ENCODE peak calls at places on chromosome 5, in six cellular contexts. N is endothelial cell of umbilical vein; B is colonic mucosa; X is CD4-positive, CD25-positive, alpha-beta regulatory T cell; O is IMR-90; Z is neural progenitor cell. Q is an unnamed sample.

GRCh38 chr5:79840085-79840990 is 150.7 kb downstream of the CMYA5 start:
- DNase-seq in N (no peak), B (no peak), X (no peak), O (peak), Z (peak), Q (no peak)

GRCh38 chr5:179115845-179116524 is 55.8 kb downstream of the ZNF354C start:
- DNase-seq in N (no peak), B (peak), X (no peak), O (no peak), Z (no peak), Q (no peak)

GRCh38 chr5:135476615-135477493 is 24.7 kb upstream of the TIFAB start:
- DNase-seq in N (no peak), B (no peak), X (no peak), O (no peak), Z (no peak), Q (no peak)

GRCh38 chr5:55538621-55539020 is 3.9 kb upstream of the PLPP1 start:
- DNase-seq in N (no peak), B (no peak), X (peak), O (no peak), Z (no peak), Q (no peak)

GRCh38 chr5:155908543-155908942 is 418.4 kb upstream of the SGCD start:
- DNase-seq in N (no peak), B (no peak), X (no peak), O (no peak), Z (no peak), Q (no peak)

GRCh38 chr5:115586525-115587146 is 15.6 kb downstream of the TICAM2 start:
- DNase-seq in N (peak), B (no peak), X (peak), O (peak), Z (peak), Q (no peak)

GRCh38 chr5:159324097-159324760 is 6.1 kb downstream of the IL12B start:
- DNase-seq in N (no peak), B (no peak), X (no peak), O (peak), Z (no peak), Q (no peak)

GRCh38 chr5:154694159-154694558 is 61.0 kb upstream of the LARP1 start:
- DNase-seq in N (no peak), B (no peak), X (no peak), O (no peak), Z (no peak), Q (no peak)

GRCh38 chr5:179577286-179577960 is 27.1 kb downstream of the RUFY1 start:
- DNase-seq in N (no peak), B (no peak), X (no peak), O (no peak), Z (no peak), Q (no peak)

GRCh38 chr5:79399046-79399445 is 114.9 kb downstream of the HOMER1 start:
- DNase-seq in N (no peak), B (no peak), X (no peak), O (no peak), Z (no peak), Q (no peak)

GRCh38 chr5:74371621-74372020 is 268.9 kb downstream of the ENC1 start:
- DNase-seq in N (no peak), B (peak), X (no peak), O (no peak), Z (no peak), Q (no peak)

GRCh38 chr5:132506094-132506692 is 15.6 kb upstream of the IRF1 start:
- DNase-seq in N (peak), B (peak), X (peak), O (peak), Z (peak), Q (no peak)

GRCh38 chr5:117760114-117760513 is 1185.5 kb upstream of the SEMA6A start:
- DNase-seq in N (no peak), B (no peak), X (no peak), O (peak), Z (no peak), Q (no peak)

GRCh38 chr5:105961572-105961971 is 1709.2 kb downstream of the EFNA5 start:
- DNase-seq in N (no peak), B (no peak), X (no peak), O (no peak), Z (no peak), Q (no peak)

GRCh38 chr5:36607838-36608783 is 1.7 kb downstream of the SLC1A3 start:
- DNase-seq in N (no peak), B (no peak), X (no peak), O (no peak), Z (no peak), Q (no peak)

GRCh38 chr5:53253421-53253871 is 143.9 kb upstream of the MOCS2 start:
- DNase-seq in N (no peak), B (no peak), X (no peak), O (peak), Z (no peak), Q (peak)

GRCh38 chr5:122126177-122126701 is 3.1 kb upstream of the ZNF474 start:
- DNase-seq in N (no peak), B (no peak), X (no peak), O (peak), Z (no peak), Q (no peak)

GRCh38 chr5:145157841-145158240 is 677.3 kb downstream of the PRELID2 start:
- DNase-seq in N (no peak), B (no peak), X (no peak), O (peak), Z (no peak), Q (no peak)

GRCh38 chr5:172123269-172123692 is 64.7 kb downstream of the STK10 start:
- DNase-seq in N (no peak), B (peak), X (no peak), O (peak), Z (peak), Q (no peak)

GRCh38 chr5:169694221-169694620 is 57.1 kb downstream of the DOCK2 start:
- DNase-seq in N (no peak), B (no peak), X (no peak), O (peak), Z (no peak), Q (no peak)

GRCh38 chr5:170896779-170897178 is 35.0 kb downstream of the RANBP17 start:
- DNase-seq in N (peak), B (no peak), X (no peak), O (peak), Z (peak), Q (no peak)

GRCh38 chr5:137310051-137310730 is 188.9 kb downstream of the SPOCK1 start:
- DNase-seq in N (peak), B (no peak), X (no peak), O (peak), Z (no peak), Q (peak)

GRCh38 chr5:112294126-112294525 is 125.0 kb downstream of the EPB41L4A start:
- DNase-seq in N (no peak), B (no peak), X (no peak), O (no peak), Z (peak), Q (no peak)

GRCh38 chr5:74543162-74543995 is 97.1 kb downstream of the ENC1 start:
- DNase-seq in N (peak), B (peak), X (no peak), O (peak), Z (peak), Q (peak)

GRCh38 chr5:81853005-81853357 is 102.1 kb upstream of the SSBP2 start:
- DNase-seq in N (no peak), B (no peak), X (no peak), O (no peak), Z (peak), Q (no peak)
- H3K27ac ChIP-seq in N (no peak), B (peak), X (peak), O (peak), Z (peak), Q (no peak)

GRCh38 chr5:1007221-1007680 is 1.4 kb upstream of the NKD2 start:
- DNase-seq in N (no peak), B (peak), X (no peak), O (no peak), Z (no peak), Q (no peak)
- H3K27ac ChIP-seq in N (no peak), B (no peak), X (no peak), O (no peak), Z (no peak), Q (no peak)

DNA sequence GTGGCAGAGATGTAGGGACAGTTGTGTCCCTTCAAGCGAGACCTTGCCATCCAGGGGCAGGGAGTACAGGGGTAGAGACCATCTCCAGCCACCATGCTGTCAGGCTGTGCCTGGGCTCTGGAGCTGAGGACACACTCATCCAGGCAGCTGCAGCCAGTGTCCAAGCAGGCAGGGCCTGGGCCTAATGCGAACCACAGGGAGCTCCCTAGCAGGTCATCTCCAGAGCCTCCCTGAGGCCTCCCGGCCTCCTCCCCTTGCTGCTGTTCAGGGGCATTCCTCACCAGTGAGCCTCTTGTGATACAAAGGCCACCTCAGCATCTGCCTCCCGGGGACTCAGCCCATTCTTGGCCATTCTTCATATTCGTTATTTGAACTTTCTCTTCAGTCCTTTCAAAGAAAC is 35.0 kb downstream of the TPPP start:
- DNase-seq in N (no peak), B (no peak), X (no peak), O (no peak), Z (no peak), Q (no peak)
- H3K27ac ChIP-seq in N (peak), B (no peak), X (no peak), O (no peak), Z (no peak), Q (no peak)

GRCh38 chr5:150299571-150300327 is 3.0 kb downstream of the ARSI start:
- DNase-seq in N (no peak), B (no peak), X (no peak), O (no peak), Z (no peak), Q (no peak)

GRCh38 chr5:150301901-150302300 is 804 bp downstream of the ARSI start:
- DNase-seq in N (no peak), B (no peak), X (no peak), O (no peak), Z (peak), Q (no peak)

GRCh38 chr5:150298701-150299451 is 3.8 kb downstream of the ARSI start:
- DNase-seq in N (no peak), B (no peak), X (no peak), O (peak), Z (peak), Q (peak)

GRCh38 chr5:150301170-150301505 is 1.6 kb downstream of the ARSI start:
- DNase-seq in N (no peak), B (no peak), X (no peak), O (peak), Z (peak), Q (no peak)

DNA sequence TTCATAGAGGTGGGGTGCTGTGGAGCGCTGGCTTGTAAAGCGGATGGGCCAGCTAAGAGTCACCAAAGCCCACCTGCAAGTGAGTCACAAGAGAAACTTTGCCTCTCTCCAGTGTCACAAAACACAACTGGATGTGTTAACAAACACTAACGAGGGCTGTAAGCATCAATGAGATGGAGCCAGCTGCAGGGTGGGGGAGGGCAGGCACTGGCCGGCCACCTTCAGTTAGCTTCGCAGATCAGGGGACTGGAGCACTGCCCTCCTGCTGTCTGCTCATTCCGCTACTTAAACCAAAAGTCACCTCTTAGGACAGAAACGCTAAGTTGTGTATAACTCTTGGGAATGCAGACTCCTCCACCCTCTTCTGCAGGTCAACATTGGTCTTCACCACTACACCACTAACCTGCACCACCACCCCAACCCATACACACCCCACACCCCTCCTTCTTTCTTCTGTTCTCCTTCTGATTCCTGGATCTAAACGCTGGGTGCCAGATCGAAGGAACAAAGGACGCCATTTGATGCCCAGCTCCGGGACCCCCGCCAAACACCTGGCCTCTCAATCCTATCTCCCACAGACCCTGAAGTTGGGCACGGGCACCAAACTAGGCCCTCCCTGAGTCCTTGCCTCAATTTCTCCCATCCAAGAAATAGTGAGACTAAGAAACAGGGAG is 2.1 kb downstream of the ARSI start:
- DNase-seq in N (no peak), B (no peak), X (no peak), O (no peak), Z (peak), Q (no peak)
- H3K27ac ChIP-seq in N (no peak), B (no peak), X (no peak), O (peak), Z (no peak), Q (no peak)

Q was measured in epithelial cell of prostate.